ENCODE peak calls at places on chromosome 20, in five cellular contexts. I is CD8-positive, alpha-beta memory T cell; H is adipocyte; R is fibroblast of lung; P is GM23338. Q is an unnamed sample.
A peak's percentile ranks its signal among the peaks of the same experiment; 100 is the strongest.

GRCh38 chr20:64108731-64109389 is 1.5 kb upstream of the NPBWR2 start:
- DNase-seq in H (no peak), R (no peak), P (peak; percentile 0), I (no peak), Q (no peak)

GRCh38 chr20:57428611-57429496 is 37.7 kb downstream of the RBM38 start:
- DNase-seq in I (no peak), P (no peak), R (no peak), H (no peak), Q (peak; percentile 51)

GRCh38 chr20:2874456-2874855 is 1.2 kb downstream of the PTPRA start:
- DNase-seq in I (no peak), P (peak; percentile 16), H (peak; percentile 22), R (no peak), Q (no peak)

GRCh38 chr20:38873050-38873581 is 53.1 kb upstream of the FAM83D start:
- DNase-seq in R (no peak), I (peak; percentile 55), H (no peak), P (no peak), Q (no peak)

GRCh38 chr20:12166053-12166717 is 248.5 kb downstream of the BTBD3 start:
- DNase-seq in P (no peak), R (peak; percentile 97), I (no peak), H (peak; percentile 74), Q (peak; percentile 82)

GRCh38 chr20:53937929-53938367 is 132.4 kb downstream of the BCAS1 start:
- DNase-seq in H (no peak), P (no peak), R (no peak), I (no peak), Q (no peak)

GRCh38 chr20:47773381-47773786 is 11.9 kb downstream of the SULF2 start:
- DNase-seq in R (peak; percentile 74), I (no peak), H (no peak), P (no peak), Q (no peak)

GRCh38 chr20:61802721-61803311 is 262.9 kb downstream of the TAF4 start:
- DNase-seq in I (no peak), P (no peak), H (no peak), R (no peak), Q (no peak)

GRCh38 chr20:35436175-35436568 is 1.9 kb downstream of the GDF5 start:
- DNase-seq in H (no peak), P (no peak), I (no peak), R (no peak), Q (no peak)

GRCh38 chr20:48298851-48299484 is 513.7 kb upstream of the SULF2 start:
- DNase-seq in H (peak; percentile 91), I (no peak), R (peak; percentile 90), P (no peak), Q (peak; percentile 84)

GRCh38 chr20:23145281-23145700 is 59.2 kb upstream of the CD93 start:
- DNase-seq in R (peak; percentile 80), H (peak; percentile 88), P (no peak), I (no peak), Q (peak; percentile 91)

GRCh38 chr20:46670228-46670584 is 18.9 kb upstream of the SLC13A3 start:
- DNase-seq in P (no peak), I (no peak), H (no peak), R (no peak), Q (no peak)

GRCh38 chr20:57473246-57474042 is 51.5 kb downstream of the CTCFL start:
- DNase-seq in R (peak; percentile 11), P (peak; percentile 36), I (no peak), H (no peak), Q (peak; percentile 50)

GRCh38 chr20:9422335-9422734 is 92.1 kb upstream of the LAMP5 start:
- DNase-seq in I (no peak), H (peak; percentile 74), P (no peak), R (peak; percentile 57), Q (no peak)

GRCh38 chr20:63087872-63088680 is 81.3 kb upstream of the BHLHE23 start:
- DNase-seq in H (no peak), R (no peak), P (no peak), I (no peak), Q (no peak)

GRCh38 chr20:22830138-22830537 is 205.0 kb upstream of the SSTR4 start:
- DNase-seq in R (no peak), I (no peak), H (no peak), P (no peak), Q (no peak)

GRCh38 chr20:16553684-16554083 is 19.6 kb downstream of the KIF16B start:
- DNase-seq in R (no peak), I (no peak), H (no peak), P (no peak), Q (no peak)

GRCh38 chr20:3164763-3165410 is 5.2 kb upstream of the FASTKD5 start:
- DNase-seq in R (no peak), P (no peak), H (no peak), I (no peak), Q (no peak)

GRCh38 chr20:6829510-6830116 is 62.1 kb downstream of the BMP2 start:
- DNase-seq in I (no peak), P (peak; percentile 41), H (peak; percentile 2), R (peak; percentile 2), Q (no peak)

GRCh38 chr20:2865630-2866029 is 7.7 kb upstream of the PTPRA start:
- DNase-seq in H (no peak), I (peak; percentile 66), P (peak; percentile 68), R (no peak), Q (no peak)

GRCh38 chr20:40683894-40684268 is 5.2 kb downstream of the MAFB start:
- DNase-seq in P (peak; percentile 9), H (no peak), I (no peak), R (no peak), Q (no peak)
- H3K27me3 ChIP-seq in P (peaks cover 96% of the 10 kb centered on the region), H (peaks cover 4% of the 10 kb centered on the region), I (peaks cover 24% of the 10 kb centered on the region), R (peaks cover 18% of the 10 kb centered on the region), Q (peaks cover 7% of the 10 kb centered on the region)

GRCh38 chr20:33606114-33606771 is 55.9 kb upstream of the C20orf144 start:
- DNase-seq in I (no peak), H (no peak), P (no peak), R (no peak), Q (no peak)
- H3K36me3 ChIP-seq in I (peaks cover 16% of the 10 kb centered on the region), H (peaks cover 29% of the 10 kb centered on the region), P (no peaks in the 10 kb centered on the region), R (no peaks in the 10 kb centered on the region), Q (no peaks in the 10 kb centered on the region)

DNA sequence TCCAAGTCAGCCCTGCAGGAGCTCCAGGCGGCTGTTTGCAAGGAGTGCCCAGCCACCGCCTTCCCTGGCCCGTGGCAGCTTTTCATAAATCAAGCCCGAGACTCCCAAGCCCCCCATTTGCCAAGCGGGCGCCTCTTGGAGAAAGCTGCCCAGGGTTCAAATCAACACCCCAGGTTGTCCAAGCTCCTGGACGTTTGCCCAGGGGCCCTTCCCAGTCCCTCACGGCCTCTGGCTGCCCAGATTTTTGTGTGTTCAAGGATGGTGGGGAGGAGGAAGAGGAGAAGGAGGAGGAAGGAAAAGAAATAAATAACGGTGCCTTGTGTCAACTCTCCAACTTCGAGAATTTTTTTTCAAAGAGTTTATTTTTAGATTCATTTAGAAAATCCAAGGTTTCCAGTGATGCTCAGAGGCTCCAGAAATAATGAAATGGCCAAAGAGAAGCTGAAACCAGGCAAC is 20.6 kb upstream of the NFATC2 start:
- DNase-seq in P (no peak), R (no peak), H (peak; percentile 47), I (no peak), Q (no peak)
- H3K27me3 ChIP-seq in P (peaks cover 68% of the 10 kb centered on the region), R (peaks cover 3% of the 10 kb centered on the region), H (peaks cover 8% of the 10 kb centered on the region), I (peaks cover 48% of the 10 kb centered on the region), Q (peaks cover 16% of the 10 kb centered on the region)

GRCh38 chr20:5183731-5184474 is 57.1 kb downstream of the CDS2 start:
- DNase-seq in I (no peak), H (no peak), R (no peak), P (no peak), Q (no peak)
- H3K36me3 ChIP-seq in I (peaks cover 45% of the 10 kb centered on the region), H (peaks cover 42% of the 10 kb centered on the region), R (peaks cover 2% of the 10 kb centered on the region), P (peaks cover 14% of the 10 kb centered on the region), Q (peaks cover 11% of the 10 kb centered on the region)